ENCODE peak calls at places on chromosomes 4 and X, in nine cellular contexts. One of them, this sample, is unnamed.

GRCh38 chrX:2701600-2701999 is 10.5 kb downstream of the CD99 start:
- DNase-seq in tibial artery: no peak
- DNase-seq in fibroblast of lung: no peak
- DNase-seq in brain microvascular endothelial cell: no peak
- DNase-seq in astrocyte: no peak
- DNase-seq in DND-41: peak; percentile 85
- DNase-seq in IMR-90: no peak
- DNase-seq in kidney epithelial cell: no peak
- DNase-seq in heart right ventricle: no peak
- DNase-seq in this sample: peak; percentile 45

GRCh38 chr4:106329027-106329618 is 12.8 kb downstream of the AIMP1 start:
- DNase-seq in tibial artery: no peak
- DNase-seq in fibroblast of lung: peak; percentile 60
- DNase-seq in brain microvascular endothelial cell: peak; percentile 44
- DNase-seq in astrocyte: no peak
- DNase-seq in DND-41: no peak
- DNase-seq in IMR-90: peak; percentile 53
- DNase-seq in kidney epithelial cell: no peak
- DNase-seq in heart right ventricle: no peak
- DNase-seq in this sample: peak; percentile 56

GRCh38 chrX:40127052-40127451 is 29.3 kb upstream of the BCOR start:
- DNase-seq in tibial artery: no peak
- DNase-seq in fibroblast of lung: no peak
- DNase-seq in brain microvascular endothelial cell: no peak
- DNase-seq in astrocyte: no peak
- DNase-seq in DND-41: peak; percentile 88
- DNase-seq in IMR-90: no peak
- DNase-seq in kidney epithelial cell: no peak
- DNase-seq in heart right ventricle: no peak
- DNase-seq in this sample: no peak

GRCh38 chr4:188658958-188659522 is 519.8 kb downstream of the TRIML1 start:
- DNase-seq in tibial artery: no peak
- DNase-seq in fibroblast of lung: no peak
- DNase-seq in brain microvascular endothelial cell: no peak
- DNase-seq in astrocyte: no peak
- DNase-seq in DND-41: no peak
- DNase-seq in IMR-90: no peak
- DNase-seq in kidney epithelial cell: no peak
- DNase-seq in heart right ventricle: no peak
- DNase-seq in this sample: no peak

GRCh38 chr4:16516796-16517413 is 290.6 kb upstream of the TAPT1 start:
- DNase-seq in tibial artery: peak; percentile 67
- DNase-seq in fibroblast of lung: peak; percentile 82
- DNase-seq in brain microvascular endothelial cell: peak; percentile 67
- DNase-seq in astrocyte: peak; percentile 62
- DNase-seq in DND-41: no peak
- DNase-seq in IMR-90: peak; percentile 85
- DNase-seq in kidney epithelial cell: no peak
- DNase-seq in heart right ventricle: no peak
- DNase-seq in this sample: no peak

GRCh38 chr4:13476915-13477314 is 7.2 kb downstream of the RAB28 start:
- DNase-seq in tibial artery: no peak
- DNase-seq in fibroblast of lung: no peak
- DNase-seq in brain microvascular endothelial cell: peak; percentile 57
- DNase-seq in astrocyte: peak; percentile 92
- DNase-seq in DND-41: no peak
- DNase-seq in IMR-90: peak; percentile 91
- DNase-seq in kidney epithelial cell: peak; percentile 25
- DNase-seq in heart right ventricle: no peak
- DNase-seq in this sample: no peak

GRCh38 chrX:136639506-136640176 is 8.3 kb upstream of the CD40LG start:
- DNase-seq in tibial artery: no peak
- DNase-seq in fibroblast of lung: no peak
- DNase-seq in brain microvascular endothelial cell: peak; percentile 1
- DNase-seq in astrocyte: no peak
- DNase-seq in DND-41: no peak
- DNase-seq in IMR-90: no peak
- DNase-seq in kidney epithelial cell: no peak
- DNase-seq in heart right ventricle: no peak
- DNase-seq in this sample: peak; percentile 1

GRCh38 chr4:86554641-86555040 is 39.5 kb upstream of the PTPN13 start:
- DNase-seq in tibial artery: no peak
- DNase-seq in fibroblast of lung: no peak
- DNase-seq in brain microvascular endothelial cell: no peak
- DNase-seq in astrocyte: no peak
- DNase-seq in DND-41: no peak
- DNase-seq in IMR-90: no peak
- DNase-seq in kidney epithelial cell: no peak
- DNase-seq in heart right ventricle: no peak
- DNase-seq in this sample: no peak

GRCh38 chr4:187158003-187158402 is 434.3 kb upstream of the FAT1 start:
- DNase-seq in tibial artery: peak; percentile 65
- DNase-seq in fibroblast of lung: no peak
- DNase-seq in brain microvascular endothelial cell: no peak
- DNase-seq in astrocyte: no peak
- DNase-seq in DND-41: no peak
- DNase-seq in IMR-90: no peak
- DNase-seq in kidney epithelial cell: no peak
- DNase-seq in heart right ventricle: no peak
- DNase-seq in this sample: no peak

GRCh38 chr4:78984593-78984992 is 45.4 kb upstream of the PAQR3 start:
- DNase-seq in tibial artery: no peak
- DNase-seq in fibroblast of lung: no peak
- DNase-seq in brain microvascular endothelial cell: no peak
- DNase-seq in astrocyte: no peak
- DNase-seq in DND-41: no peak
- DNase-seq in IMR-90: no peak
- DNase-seq in kidney epithelial cell: no peak
- DNase-seq in heart right ventricle: no peak
- DNase-seq in this sample: no peak

GRCh38 chr4:145535202-145535601 is 53.5 kb downstream of the SMAD1 start:
- DNase-seq in tibial artery: no peak
- DNase-seq in fibroblast of lung: no peak
- DNase-seq in brain microvascular endothelial cell: no peak
- DNase-seq in astrocyte: no peak
- DNase-seq in DND-41: no peak
- DNase-seq in IMR-90: no peak
- DNase-seq in kidney epithelial cell: no peak
- DNase-seq in heart right ventricle: no peak
- DNase-seq in this sample: peak; percentile 56

GRCh38 chrX:20362268-20363002 is 95.7 kb upstream of the RPS6KA3 start:
- DNase-seq in tibial artery: no peak
- DNase-seq in fibroblast of lung: peak; percentile 47
- DNase-seq in brain microvascular endothelial cell: peak; percentile 62
- DNase-seq in astrocyte: peak; percentile 65
- DNase-seq in DND-41: no peak
- DNase-seq in IMR-90: peak; percentile 50
- DNase-seq in kidney epithelial cell: peak; percentile 53
- DNase-seq in heart right ventricle: no peak
- DNase-seq in this sample: peak; percentile 81

GRCh38 chr4:156391297-156391653 is 437.6 kb upstream of the CTSO start:
- DNase-seq in tibial artery: no peak
- DNase-seq in fibroblast of lung: no peak
- DNase-seq in brain microvascular endothelial cell: no peak
- DNase-seq in astrocyte: no peak
- DNase-seq in DND-41: no peak
- DNase-seq in IMR-90: no peak
- DNase-seq in kidney epithelial cell: no peak
- DNase-seq in heart right ventricle: no peak
- DNase-seq in this sample: no peak

GRCh38 chrX:40809210-40809609 is 73.9 kb upstream of the MED14 start:
- DNase-seq in tibial artery: no peak
- DNase-seq in fibroblast of lung: peak; percentile 11
- DNase-seq in brain microvascular endothelial cell: no peak
- DNase-seq in astrocyte: peak; percentile 23
- DNase-seq in DND-41: no peak
- DNase-seq in IMR-90: peak; percentile 49
- DNase-seq in kidney epithelial cell: no peak
- DNase-seq in heart right ventricle: no peak
- DNase-seq in this sample: peak; percentile 20

GRCh38 chr4:182380701-182381295 is 137.6 kb downstream of the TENM3 start:
- DNase-seq in tibial artery: no peak
- DNase-seq in fibroblast of lung: peak; percentile 54
- DNase-seq in brain microvascular endothelial cell: no peak
- DNase-seq in astrocyte: no peak
- DNase-seq in DND-41: no peak
- DNase-seq in IMR-90: no peak
- DNase-seq in kidney epithelial cell: no peak
- DNase-seq in heart right ventricle: no peak
- DNase-seq in this sample: no peak

GRCh38 chr4:121154103-121154515 is 10.0 kb downstream of the TNIP3 start:
- DNase-seq in tibial artery: no peak
- DNase-seq in fibroblast of lung: no peak
- DNase-seq in brain microvascular endothelial cell: no peak
- DNase-seq in astrocyte: no peak
- DNase-seq in DND-41: peak; percentile 62
- DNase-seq in IMR-90: no peak
- DNase-seq in kidney epithelial cell: no peak
- DNase-seq in heart right ventricle: no peak
- DNase-seq in this sample: no peak

GRCh38 chr4:5839332-5839731 is 53.6 kb downstream of the CRMP1 start:
- DNase-seq in tibial artery: no peak
- DNase-seq in fibroblast of lung: no peak
- DNase-seq in brain microvascular endothelial cell: no peak
- DNase-seq in astrocyte: no peak
- DNase-seq in DND-41: no peak
- DNase-seq in IMR-90: no peak
- DNase-seq in kidney epithelial cell: no peak
- DNase-seq in heart right ventricle: no peak
- DNase-seq in this sample: no peak
- H3K36me3 ChIP-seq in tibial artery: no peaks in the 10 kb centered on the region
- H3K36me3 ChIP-seq in fibroblast of lung: no peaks in the 10 kb centered on the region
- H3K36me3 ChIP-seq in brain microvascular endothelial cell: no peaks in the 10 kb centered on the region
- H3K36me3 ChIP-seq in astrocyte: peaks cover 4% of the 10 kb centered on the region
- H3K36me3 ChIP-seq in DND-41: no peaks in the 10 kb centered on the region
- H3K36me3 ChIP-seq in IMR-90: peaks cover 9% of the 10 kb centered on the region
- H3K36me3 ChIP-seq in kidney epithelial cell: no peaks in the 10 kb centered on the region
- H3K36me3 ChIP-seq in heart right ventricle: no peaks in the 10 kb centered on the region
- H3K36me3 ChIP-seq in this sample: no peaks in the 10 kb centered on the region

DNA sequence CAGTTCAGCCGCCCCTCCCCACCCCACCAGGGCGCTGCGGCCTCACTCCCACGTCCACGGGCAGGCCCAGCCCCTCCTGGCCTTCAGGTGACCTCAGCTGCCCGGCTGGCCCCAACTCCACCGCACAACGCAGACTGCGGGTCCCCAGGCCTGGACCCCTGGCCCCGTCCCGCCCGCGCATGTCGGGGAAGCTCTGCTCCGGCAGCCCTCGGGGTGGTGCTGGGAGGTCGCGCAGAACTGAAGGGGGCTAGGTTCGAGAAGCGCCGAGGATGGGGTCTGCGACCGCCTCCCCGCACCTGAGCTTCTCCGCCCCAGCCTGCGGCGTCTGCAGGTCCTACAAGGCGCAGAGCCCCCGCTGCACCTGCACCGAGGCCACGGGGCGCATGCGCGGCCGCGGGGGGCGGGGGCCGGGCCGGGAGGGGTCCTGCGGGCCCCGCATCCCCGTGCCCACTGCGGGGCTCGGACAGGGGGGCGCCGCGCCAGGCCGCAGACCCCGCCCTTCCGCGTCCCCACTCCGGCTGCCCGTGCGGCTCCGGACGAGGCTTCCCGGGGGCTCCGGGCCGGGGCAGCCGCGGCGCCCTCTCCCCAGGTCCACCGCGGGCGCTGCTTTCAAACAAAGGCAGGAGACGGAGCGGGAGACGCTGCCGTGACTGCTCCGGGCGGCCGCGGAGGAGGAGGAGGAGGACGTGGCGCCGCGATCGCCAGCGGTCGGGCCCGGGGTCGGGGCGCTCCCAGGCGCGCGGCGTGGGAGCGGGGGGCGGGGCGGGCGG is 678 bp upstream of the NAT8L start:
- DNase-seq in tibial artery: no peak
- DNase-seq in fibroblast of lung: no peak
- DNase-seq in brain microvascular endothelial cell: no peak
- DNase-seq in astrocyte: no peak
- DNase-seq in DND-41: no peak
- DNase-seq in IMR-90: no peak
- DNase-seq in kidney epithelial cell: no peak
- DNase-seq in heart right ventricle: peak; percentile 11
- DNase-seq in this sample: no peak
- H3K4me3 ChIP-seq in tibial artery: peak overlapping the region; percentile 31
- H3K4me3 ChIP-seq in fibroblast of lung: no peak overlapping the region
- H3K4me3 ChIP-seq in brain microvascular endothelial cell: peak overlapping the region; percentile 3
- H3K4me3 ChIP-seq in astrocyte: no peak overlapping the region
- H3K4me3 ChIP-seq in DND-41: no peak overlapping the region
- H3K4me3 ChIP-seq in IMR-90: peak overlapping the region; percentile 47
- H3K4me3 ChIP-seq in kidney epithelial cell: peak overlapping the region; percentile 43
- H3K4me3 ChIP-seq in heart right ventricle: peak overlapping the region; percentile 16
- H3K4me3 ChIP-seq in this sample: no peak overlapping the region

DNA sequence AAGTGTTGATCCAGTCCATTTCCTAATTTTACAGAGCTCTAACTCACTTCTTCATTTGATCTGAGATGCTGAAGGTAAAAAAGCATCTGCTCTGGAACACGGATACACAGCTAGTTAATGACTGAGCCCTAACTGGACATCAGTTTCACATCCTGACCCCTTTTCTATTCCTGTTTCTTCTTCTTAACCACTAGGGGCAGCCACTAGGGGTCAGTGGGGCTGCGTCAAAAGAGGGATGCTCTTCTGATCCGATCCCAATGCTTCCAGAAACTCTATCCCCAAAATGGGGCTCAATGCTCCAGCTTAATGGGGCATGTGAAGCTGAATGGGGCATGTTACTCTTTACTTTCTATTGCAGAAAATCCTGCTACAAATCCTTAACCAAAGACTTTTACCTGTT is 33.4 kb upstream of the PHKA2 start:
- DNase-seq in tibial artery: no peak
- DNase-seq in fibroblast of lung: peak; percentile 39
- DNase-seq in brain microvascular endothelial cell: no peak
- DNase-seq in astrocyte: no peak
- DNase-seq in DND-41: no peak
- DNase-seq in IMR-90: peak; percentile 17
- DNase-seq in kidney epithelial cell: no peak
- DNase-seq in heart right ventricle: peak; percentile 7
- DNase-seq in this sample: peak; percentile 10
- TF ChIP-seq CTCF in tibial artery: peak; percentile 12
- TF ChIP-seq CTCF in fibroblast of lung: peak; percentile 59
- TF ChIP-seq CTCF in brain microvascular endothelial cell: peak; percentile 74
- TF ChIP-seq CTCF in astrocyte: peak; percentile 33
- TF ChIP-seq CTCF in DND-41: peak; percentile 32
- TF ChIP-seq CTCF in IMR-90: peak; percentile 51
- TF ChIP-seq CTCF in kidney epithelial cell: peak; percentile 60
- TF ChIP-seq CTCF in heart right ventricle: peak; percentile 41
- TF ChIP-seq CTCF in this sample: peak; percentile 62

DNA sequence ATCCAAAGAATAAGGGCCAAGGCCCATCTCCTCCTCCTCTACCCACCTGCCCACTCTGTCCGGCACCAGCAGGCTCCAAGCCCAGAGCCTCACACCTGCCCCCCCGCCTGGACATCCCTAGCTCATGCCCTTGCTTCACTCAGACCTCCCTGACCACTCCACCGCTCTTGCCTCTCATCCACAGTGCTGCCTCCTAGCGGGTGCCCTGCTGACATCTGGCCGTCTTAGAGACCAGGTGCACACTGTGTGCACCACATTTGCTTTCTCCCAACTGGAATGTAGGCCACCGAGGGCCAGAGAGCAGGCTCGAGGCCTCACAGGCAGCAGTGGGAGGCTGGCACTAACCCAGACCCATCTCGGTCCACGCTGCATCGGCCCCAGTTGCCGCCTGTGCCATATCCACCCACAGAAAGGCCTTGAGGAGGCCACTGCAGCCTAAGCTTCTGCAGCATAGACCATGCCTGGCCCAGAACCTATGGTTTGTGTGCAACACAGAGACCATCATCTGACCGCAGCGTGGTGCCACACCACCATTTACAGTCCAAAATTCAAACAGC is 13.5 kb downstream of the LETM1 start:
- DNase-seq in tibial artery: no peak
- DNase-seq in fibroblast of lung: no peak
- DNase-seq in brain microvascular endothelial cell: no peak
- DNase-seq in astrocyte: no peak
- DNase-seq in DND-41: no peak
- DNase-seq in IMR-90: no peak
- DNase-seq in kidney epithelial cell: no peak
- DNase-seq in heart right ventricle: no peak
- DNase-seq in this sample: no peak
- H3K36me3 ChIP-seq in tibial artery: peaks cover 64% of the 10 kb centered on the region
- H3K36me3 ChIP-seq in fibroblast of lung: peaks cover 16% of the 10 kb centered on the region
- H3K36me3 ChIP-seq in brain microvascular endothelial cell: peaks cover 53% of the 10 kb centered on the region
- H3K36me3 ChIP-seq in astrocyte: peaks cover 17% of the 10 kb centered on the region
- H3K36me3 ChIP-seq in DND-41: peaks cover 82% of the 10 kb centered on the region
- H3K36me3 ChIP-seq in IMR-90: peaks cover 39% of the 10 kb centered on the region
- H3K36me3 ChIP-seq in kidney epithelial cell: no peaks in the 10 kb centered on the region
- H3K36me3 ChIP-seq in heart right ventricle: no peaks in the 10 kb centered on the region
- H3K36me3 ChIP-seq in this sample: peaks cover 32% of the 10 kb centered on the region

This sample was measured in bronchial epithelial cell.